ENCODE peak calls at places on chromosomes 6 and 20, in six cellular contexts. One of them, this sample, is unnamed.

GRCh38 chr6:106097368-106098231 is 11.5 kb downstream of the PRDM1 start:
- DNase-seq in AG04450: no peak
- DNase-seq in CD8-positive, alpha-beta T cell: peak
- DNase-seq in gastrocnemius medialis: no peak
- DNase-seq in uterus: no peak
- DNase-seq in cardiac muscle cell: peak
- DNase-seq in this sample: no peak

GRCh38 chr20:48788486-48789072 is 39.2 kb downstream of the PREX1 start:
- DNase-seq in AG04450: no peak
- DNase-seq in gastrocnemius medialis: no peak
- DNase-seq in cardiac muscle cell: no peak
- DNase-seq in uterus: no peak
- DNase-seq in CD8-positive, alpha-beta T cell: no peak
- DNase-seq in this sample: no peak

GRCh38 chr6:118656822-118657451 is 5.5 kb upstream of the CEP85L start:
- DNase-seq in gastrocnemius medialis: no peak
- DNase-seq in AG04450: no peak
- DNase-seq in uterus: no peak
- DNase-seq in cardiac muscle cell: no peak
- DNase-seq in CD8-positive, alpha-beta T cell: no peak
- DNase-seq in this sample: no peak

GRCh38 chr20:21706345-21707195 is 1.1 kb downstream of the PAX1 start:
- DNase-seq in AG04450: no peak
- DNase-seq in uterus: no peak
- DNase-seq in CD8-positive, alpha-beta T cell: no peak
- DNase-seq in gastrocnemius medialis: no peak
- DNase-seq in cardiac muscle cell: no peak
- DNase-seq in this sample: no peak

GRCh38 chr20:50635676-50636600 is 55.4 kb downstream of the RIPOR3 start:
- DNase-seq in uterus: peak
- DNase-seq in cardiac muscle cell: peak
- DNase-seq in gastrocnemius medialis: peak
- DNase-seq in CD8-positive, alpha-beta T cell: peak
- DNase-seq in AG04450: no peak
- DNase-seq in this sample: no peak

GRCh38 chr6:25223421-25224052 is 55.6 kb upstream of the CARMIL1 start:
- DNase-seq in uterus: peak
- DNase-seq in gastrocnemius medialis: no peak
- DNase-seq in AG04450: peak
- DNase-seq in CD8-positive, alpha-beta T cell: peak
- DNase-seq in cardiac muscle cell: peak
- DNase-seq in this sample: no peak

GRCh38 chr20:5908981-5909380 is 41.4 kb downstream of the TRMT6 start:
- DNase-seq in gastrocnemius medialis: no peak
- DNase-seq in CD8-positive, alpha-beta T cell: no peak
- DNase-seq in AG04450: no peak
- DNase-seq in cardiac muscle cell: peak
- DNase-seq in uterus: no peak
- DNase-seq in this sample: no peak

GRCh38 chr20:38997622-38998021 is 35.5 kb downstream of the DHX35 start:
- DNase-seq in CD8-positive, alpha-beta T cell: no peak
- DNase-seq in cardiac muscle cell: no peak
- DNase-seq in AG04450: no peak
- DNase-seq in gastrocnemius medialis: no peak
- DNase-seq in uterus: no peak
- DNase-seq in this sample: no peak

GRCh38 chr6:32501016-32501415 is 29.1 kb downstream of the HLA-DRB5 start:
- DNase-seq in gastrocnemius medialis: no peak
- DNase-seq in AG04450: no peak
- DNase-seq in uterus: no peak
- DNase-seq in CD8-positive, alpha-beta T cell: no peak
- DNase-seq in cardiac muscle cell: peak
- DNase-seq in this sample: no peak

GRCh38 chr6:131210469-131210868 is 75.2 kb downstream of the AKAP7 start:
- DNase-seq in uterus: no peak
- DNase-seq in CD8-positive, alpha-beta T cell: no peak
- DNase-seq in gastrocnemius medialis: no peak
- DNase-seq in cardiac muscle cell: no peak
- DNase-seq in AG04450: no peak
- DNase-seq in this sample: no peak

GRCh38 chr6:156963712-156964700 is 186.8 kb downstream of the ARID1B start:
- DNase-seq in cardiac muscle cell: peak
- DNase-seq in gastrocnemius medialis: no peak
- DNase-seq in uterus: no peak
- DNase-seq in CD8-positive, alpha-beta T cell: no peak
- DNase-seq in AG04450: no peak
- DNase-seq in this sample: no peak

GRCh38 chr6:168078943-168079405 is at the start of gene FRMD1:
- DNase-seq in cardiac muscle cell: no peak
- DNase-seq in gastrocnemius medialis: no peak
- DNase-seq in uterus: no peak
- DNase-seq in AG04450: no peak
- DNase-seq in CD8-positive, alpha-beta T cell: no peak
- DNase-seq in this sample: no peak

GRCh38 chr6:157592566-157592965 is 211.6 kb downstream of the ZDHHC14 start:
- DNase-seq in CD8-positive, alpha-beta T cell: no peak
- DNase-seq in AG04450: no peak
- DNase-seq in uterus: no peak
- DNase-seq in gastrocnemius medialis: no peak
- DNase-seq in cardiac muscle cell: no peak
- DNase-seq in this sample: no peak

GRCh38 chr6:170284126-170284773 is 6.6 kb downstream of the DLL1 start:
- DNase-seq in CD8-positive, alpha-beta T cell: no peak
- DNase-seq in AG04450: no peak
- DNase-seq in gastrocnemius medialis: no peak
- DNase-seq in uterus: no peak
- DNase-seq in cardiac muscle cell: no peak
- DNase-seq in this sample: no peak

GRCh38 chr6:97465877-97466710 is 183.1 kb upstream of the MMS22L start:
- DNase-seq in AG04450: no peak
- DNase-seq in cardiac muscle cell: no peak
- DNase-seq in CD8-positive, alpha-beta T cell: no peak
- DNase-seq in uterus: no peak
- DNase-seq in gastrocnemius medialis: no peak
- DNase-seq in this sample: no peak

GRCh38 chr6:89940225-89941027 is 46.2 kb downstream of the GJA10 start:
- DNase-seq in cardiac muscle cell: peak
- DNase-seq in gastrocnemius medialis: peak
- DNase-seq in AG04450: peak
- DNase-seq in uterus: peak
- DNase-seq in CD8-positive, alpha-beta T cell: peak
- DNase-seq in this sample: peak

GRCh38 chr20:64101731-64102621 is 5.4 kb downstream of the NPBWR2 start:
- DNase-seq in gastrocnemius medialis: no peak
- DNase-seq in CD8-positive, alpha-beta T cell: peak
- DNase-seq in AG04450: no peak
- DNase-seq in cardiac muscle cell: no peak
- DNase-seq in uterus: no peak
- DNase-seq in this sample: no peak

GRCh38 chr6:13811627-13812358 is 2.6 kb downstream of the MCUR1 start:
- DNase-seq in gastrocnemius medialis: no peak
- DNase-seq in CD8-positive, alpha-beta T cell: no peak
- DNase-seq in uterus: no peak
- DNase-seq in AG04450: no peak
- DNase-seq in cardiac muscle cell: no peak
- DNase-seq in this sample: no peak

GRCh38 chr20:63976980-63977391 is 2.5 kb downstream of the SAMD10 start:
- DNase-seq in cardiac muscle cell: no peak
- DNase-seq in CD8-positive, alpha-beta T cell: no peak
- DNase-seq in AG04450: no peak
- DNase-seq in gastrocnemius medialis: no peak
- DNase-seq in uterus: no peak
- DNase-seq in this sample: no peak

GRCh38 chr20:56975838-56976237 is 290.6 kb downstream of the BMP7 start:
- DNase-seq in gastrocnemius medialis: no peak
- DNase-seq in uterus: no peak
- DNase-seq in CD8-positive, alpha-beta T cell: no peak
- DNase-seq in cardiac muscle cell: no peak
- DNase-seq in AG04450: no peak
- DNase-seq in this sample: no peak

GRCh38 chr6:148501178-148501590 is 158.5 kb downstream of the SASH1 start:
- DNase-seq in cardiac muscle cell: peak
- DNase-seq in uterus: peak
- DNase-seq in gastrocnemius medialis: peak
- DNase-seq in CD8-positive, alpha-beta T cell: no peak
- DNase-seq in AG04450: no peak
- DNase-seq in this sample: peak

GRCh38 chr20:44231713-44232468 is 15.2 kb upstream of the GDAP1L1 start:
- DNase-seq in gastrocnemius medialis: no peak
- DNase-seq in uterus: no peak
- DNase-seq in AG04450: no peak
- DNase-seq in cardiac muscle cell: no peak
- DNase-seq in CD8-positive, alpha-beta T cell: no peak
- DNase-seq in this sample: no peak

GRCh38 chr20:63409066-63409833 is 48.1 kb upstream of the CHRNA4 start:
- DNase-seq in AG04450: no peak
- DNase-seq in CD8-positive, alpha-beta T cell: no peak
- DNase-seq in cardiac muscle cell: no peak
- DNase-seq in uterus: no peak
- DNase-seq in gastrocnemius medialis: no peak
- DNase-seq in this sample: no peak

GRCh38 chr20:47304287-47304686 is 52.2 kb downstream of the ZMYND8 start:
- DNase-seq in CD8-positive, alpha-beta T cell: no peak
- DNase-seq in gastrocnemius medialis: no peak
- DNase-seq in AG04450: no peak
- DNase-seq in uterus: no peak
- DNase-seq in cardiac muscle cell: peak
- DNase-seq in this sample: no peak
- TF ChIP-seq CTCF in CD8-positive, alpha-beta T cell: no peak
- TF ChIP-seq CTCF in gastrocnemius medialis: no peak
- TF ChIP-seq CTCF in AG04450: peak
- TF ChIP-seq CTCF in uterus: no peak
- TF ChIP-seq CTCF in cardiac muscle cell: peak
- TF ChIP-seq CTCF in this sample: no peak

GRCh38 chr20:18683839-18684238 is 96.0 kb downstream of the DTD1 start:
- DNase-seq in uterus: no peak
- DNase-seq in gastrocnemius medialis: no peak
- DNase-seq in CD8-positive, alpha-beta T cell: no peak
- DNase-seq in cardiac muscle cell: no peak
- DNase-seq in AG04450: no peak
- DNase-seq in this sample: no peak
- H3K4me3 ChIP-seq in uterus: no peak
- H3K4me3 ChIP-seq in gastrocnemius medialis: no peak
- H3K4me3 ChIP-seq in CD8-positive, alpha-beta T cell: no peak
- H3K4me3 ChIP-seq in cardiac muscle cell: no peak
- H3K4me3 ChIP-seq in AG04450: no peak
- H3K4me3 ChIP-seq in this sample: no peak

DNA sequence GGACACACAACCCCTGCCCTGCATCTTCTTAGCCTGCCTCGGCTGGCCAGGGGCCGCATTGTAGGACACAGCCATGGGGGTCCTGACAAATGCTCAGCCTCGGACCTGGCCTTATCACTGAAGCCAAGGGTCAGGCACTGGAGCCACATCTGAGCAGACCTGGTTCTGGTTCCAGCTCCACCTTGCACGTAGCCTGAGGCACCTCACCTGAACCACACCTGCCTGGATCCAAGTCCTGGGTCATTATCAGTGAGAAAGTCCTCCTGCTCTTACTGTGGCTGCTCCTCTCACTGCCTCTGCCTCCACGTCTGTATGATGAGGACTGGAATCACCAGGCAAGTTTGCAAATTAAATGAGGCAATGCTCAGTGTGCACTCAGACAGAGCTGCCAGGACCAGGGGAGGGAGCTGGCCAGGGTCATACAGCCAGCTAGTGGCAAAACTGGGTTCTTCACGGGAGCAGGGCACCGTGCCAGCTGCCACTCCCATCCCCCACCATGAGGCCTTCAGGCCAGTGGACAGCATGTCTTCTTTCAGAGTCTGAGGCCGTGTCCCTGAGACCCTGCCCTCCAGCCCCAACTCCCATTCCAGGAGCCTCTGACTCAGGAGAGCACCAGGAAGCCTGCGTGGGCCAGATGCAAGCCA is 40.2 kb downstream of the MRPL14 start:
- DNase-seq in CD8-positive, alpha-beta T cell: no peak
- DNase-seq in gastrocnemius medialis: peak
- DNase-seq in cardiac muscle cell: peak
- DNase-seq in AG04450: no peak
- DNase-seq in uterus: no peak
- DNase-seq in this sample: no peak
- TF ChIP-seq CTCF in CD8-positive, alpha-beta T cell: no peak
- TF ChIP-seq CTCF in gastrocnemius medialis: no peak
- TF ChIP-seq CTCF in cardiac muscle cell: no peak
- TF ChIP-seq CTCF in AG04450: no peak
- TF ChIP-seq CTCF in uterus: no peak
- TF ChIP-seq CTCF in this sample: no peak

GRCh38 chr6:79803917-79804316 is 143.4 kb downstream of the ELOVL4 start:
- DNase-seq in AG04450: no peak
- DNase-seq in cardiac muscle cell: no peak
- DNase-seq in CD8-positive, alpha-beta T cell: no peak
- DNase-seq in gastrocnemius medialis: no peak
- DNase-seq in uterus: no peak
- DNase-seq in this sample: no peak
- H3K4me3 ChIP-seq in AG04450: no peak
- H3K4me3 ChIP-seq in cardiac muscle cell: no peak
- H3K4me3 ChIP-seq in CD8-positive, alpha-beta T cell: no peak
- H3K4me3 ChIP-seq in gastrocnemius medialis: no peak
- H3K4me3 ChIP-seq in uterus: no peak
- H3K4me3 ChIP-seq in this sample: no peak

GRCh38 chr6:76697585-76697984 is 625.1 kb upstream of the IMPG1 start:
- DNase-seq in CD8-positive, alpha-beta T cell: no peak
- DNase-seq in uterus: no peak
- DNase-seq in gastrocnemius medialis: no peak
- DNase-seq in cardiac muscle cell: peak
- DNase-seq in AG04450: no peak
- DNase-seq in this sample: no peak
- TF ChIP-seq CTCF in CD8-positive, alpha-beta T cell: no peak
- TF ChIP-seq CTCF in uterus: no peak
- TF ChIP-seq CTCF in gastrocnemius medialis: no peak
- TF ChIP-seq CTCF in cardiac muscle cell: peak
- TF ChIP-seq CTCF in AG04450: peak
- TF ChIP-seq CTCF in this sample: no peak

DNA sequence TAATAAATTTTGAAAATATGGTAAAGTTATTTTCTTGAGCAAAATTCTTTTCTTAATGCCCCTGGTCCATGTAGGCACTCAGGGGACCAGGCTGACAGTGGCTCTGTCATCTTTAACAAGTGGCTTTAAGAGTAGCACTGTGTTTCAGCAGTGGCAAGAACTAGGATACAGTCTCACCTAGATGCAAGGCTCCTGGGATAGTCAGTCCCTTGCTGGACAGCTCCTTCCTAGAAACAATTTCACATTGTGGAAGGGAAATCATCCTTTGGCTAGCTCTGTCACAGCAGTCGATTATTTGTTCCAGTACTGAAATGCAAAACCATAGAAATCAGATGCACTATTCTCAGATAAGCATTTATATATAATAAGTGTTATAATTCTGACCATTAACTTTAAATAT is 175.4 kb upstream of the KCNQ5 start:
- DNase-seq in CD8-positive, alpha-beta T cell: no peak
- DNase-seq in gastrocnemius medialis: no peak
- DNase-seq in cardiac muscle cell: peak
- DNase-seq in uterus: no peak
- DNase-seq in AG04450: no peak
- DNase-seq in this sample: no peak
- H3K4me3 ChIP-seq in CD8-positive, alpha-beta T cell: no peak
- H3K4me3 ChIP-seq in gastrocnemius medialis: no peak
- H3K4me3 ChIP-seq in cardiac muscle cell: no peak
- H3K4me3 ChIP-seq in uterus: no peak
- H3K4me3 ChIP-seq in AG04450: no peak
- H3K4me3 ChIP-seq in this sample: no peak